ENCODE peak calls at places on chromosomes 5 and 9, in four cellular contexts. V, C, F and E are unnamed samples.

GRCh38 chr9:135718616-135719015 is 16.6 kb downstream of the KCNT1 start:
- DNase-seq in V (peak), C (peak), F (no peak), E (no peak)

GRCh38 chr5:94094793-94095441 is 353.5 kb upstream of the POU5F2 start:
- DNase-seq in V (no peak), C (no peak), F (no peak), E (peak)

GRCh38 chr5:93346301-93346700 is 234.7 kb downstream of the NR2F1-AS1 start:
- DNase-seq in V (no peak), C (no peak), F (no peak), E (no peak)

GRCh38 chr5:139445325-139446170 is 6.2 kb upstream of the DNAJC18 start:
- DNase-seq in V (no peak), C (no peak), F (no peak), E (no peak)

GRCh38 chr9:112377684-112378344 is 2.1 kb upstream of the HSDL2 start:
- DNase-seq in V (no peak), C (no peak), F (no peak), E (no peak)

GRCh38 chr5:117621921-117622320 is 1047.3 kb upstream of the SEMA6A start:
- DNase-seq in V (no peak), C (no peak), F (no peak), E (no peak)

GRCh38 chr9:15069106-15069505 is 158.9 kb upstream of the FREM1 start:
- DNase-seq in V (no peak), C (no peak), F (no peak), E (no peak)

GRCh38 chr5:126851441-126852103 is 74.6 kb downstream of the LMNB1 start:
- DNase-seq in V (no peak), C (no peak), F (no peak), E (no peak)

GRCh38 chr5:149374801-149375200 is 4.3 kb downstream of the IL17B start:
- DNase-seq in V (no peak), C (no peak), F (no peak), E (no peak)

GRCh38 chr9:98935064-98935463 is 8.6 kb upstream of the COL15A1 start:
- DNase-seq in V (no peak), C (no peak), F (no peak), E (peak)

DNA sequence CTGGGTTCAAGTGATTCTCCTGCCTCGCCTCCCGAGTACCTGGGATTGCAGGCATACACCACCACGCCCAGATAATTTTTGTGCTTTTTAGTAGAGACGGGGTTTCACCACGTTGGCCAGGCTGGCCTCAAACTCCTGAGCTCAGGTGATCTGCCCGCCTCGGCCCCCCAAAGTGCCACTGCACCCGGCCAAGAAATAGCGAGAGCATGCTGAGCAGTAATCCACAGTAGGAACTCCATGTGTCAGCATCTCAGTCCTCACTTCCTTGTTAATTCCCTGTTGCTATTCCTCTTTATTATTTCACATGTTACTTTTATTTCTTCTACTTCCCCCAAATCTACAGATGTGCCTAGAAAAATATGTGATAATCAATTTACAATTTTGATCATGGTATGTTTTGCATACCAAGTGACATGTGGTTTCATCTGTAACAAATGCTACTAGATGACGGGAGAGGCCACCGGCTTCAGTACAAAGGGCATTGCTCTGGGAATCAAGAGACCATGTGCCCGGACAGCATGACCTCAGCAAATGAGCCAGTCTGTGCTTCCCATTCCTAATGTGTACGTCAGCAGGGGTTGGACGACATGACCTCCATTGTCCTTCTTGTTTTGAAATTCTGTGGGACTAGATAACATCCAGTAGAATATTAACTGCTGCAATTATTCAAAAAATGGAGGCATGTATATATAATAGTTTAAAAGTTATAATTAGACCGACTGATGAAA is 61.6 kb downstream of the FNBP1 start:
- DNase-seq in V (peak), C (peak), F (no peak), E (no peak)
- TF ChIP-seq CHD4 in V (no peak), C (no peak), F (no peak), E (no peak)

GRCh38 chr9:130815242-130815808 is 19.7 kb upstream of the ABL1 start:
- DNase-seq in V (no peak), C (no peak), F (no peak), E (peak)
- TF ChIP-seq CHD4 in V (no peak), C (no peak), F (no peak), E (no peak)

GRCh38 chr5:32942225-32942989 is 231.3 kb downstream of the NPR3 start:
- DNase-seq in V (peak), C (peak), F (no peak), E (peak)
- TF ChIP-seq CHD4 in V (no peak), C (no peak), F (no peak), E (no peak)

DNA sequence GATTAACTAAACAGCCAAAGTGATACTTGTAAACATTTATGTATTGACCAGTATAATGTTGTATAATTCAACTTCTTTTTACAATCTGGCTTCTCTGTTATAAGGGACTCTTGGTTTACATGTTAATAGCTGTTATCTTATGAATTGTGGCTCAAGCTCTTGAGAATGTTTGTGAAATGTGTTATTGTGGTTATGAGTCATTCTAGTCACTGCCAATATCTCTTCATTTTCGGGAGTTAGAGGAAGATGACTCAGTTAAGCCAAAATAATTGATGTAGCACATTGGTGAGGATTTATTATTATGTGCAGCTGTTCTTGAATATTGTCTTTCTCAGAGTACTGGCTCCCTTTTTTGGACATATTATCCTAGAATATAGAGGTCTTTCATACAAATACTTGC is 655.2 kb upstream of the RIOK2 start:
- DNase-seq in V (peak), C (no peak), F (peak), E (no peak)
- TF ChIP-seq CHD4 in V (no peak), C (no peak), F (no peak), E (no peak)

GRCh38 chr5:119357309-119357708 is 1.5 kb downstream of the TNFAIP8 start:
- DNase-seq in V (no peak), C (no peak), F (no peak), E (no peak)

GRCh38 chr5:119355244-119355635 is 579 bp upstream of the TNFAIP8 start:
- DNase-seq in V (no peak), C (peak), F (no peak), E (no peak)

GRCh38 chr5:119357815-119358559 is 2.2 kb downstream of the TNFAIP8 start:
- DNase-seq in V (no peak), C (no peak), F (no peak), E (no peak)

GRCh38 chr5:119355636-119356383 is at the start of gene TNFAIP8:
- DNase-seq in V (no peak), C (peak), F (no peak), E (peak)

DNA sequence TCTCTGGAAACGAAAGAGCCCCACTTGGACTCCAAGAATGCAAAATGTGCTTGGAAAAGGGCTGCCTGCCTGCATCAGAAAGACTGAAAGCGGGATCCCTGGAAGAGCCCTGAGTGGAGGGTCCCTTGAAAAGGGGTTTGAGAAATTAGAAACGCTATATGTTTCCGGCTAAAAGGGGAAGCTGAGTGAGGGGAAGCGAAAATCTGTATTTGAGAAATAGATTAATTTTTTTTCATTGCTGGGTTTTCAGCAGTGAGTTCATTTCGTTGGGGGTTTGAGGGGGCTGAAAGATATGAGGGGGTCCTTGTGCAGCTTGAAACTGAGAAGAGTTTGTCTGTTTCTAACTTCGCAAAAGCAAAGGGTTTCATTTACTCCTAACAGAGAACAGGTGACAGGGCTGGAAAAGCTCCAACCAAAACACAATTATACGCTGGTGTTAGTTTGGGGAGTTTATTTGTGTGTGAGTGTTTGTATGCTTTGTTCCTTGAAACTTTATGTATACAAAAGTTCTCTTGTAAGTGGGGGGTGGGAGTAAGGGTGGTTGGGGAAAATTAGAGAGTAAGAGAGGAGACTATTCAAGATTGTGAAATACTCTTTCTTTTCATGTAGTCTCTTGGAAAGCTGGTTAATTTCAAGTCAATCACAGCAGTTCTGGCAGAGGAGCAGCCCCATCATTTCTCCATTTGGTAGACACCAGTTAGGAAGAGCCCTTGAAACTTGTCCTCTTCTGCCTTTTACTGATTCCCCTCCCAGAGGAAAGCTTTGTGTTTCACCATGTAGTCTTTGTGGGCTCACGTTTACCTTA is 767 bp downstream of the TNFAIP8 start:
- DNase-seq in V (no peak), C (no peak), F (no peak), E (no peak)
- TF ChIP-seq CHD4 in V (no peak), C (no peak), F (no peak), E (no peak)

GRCh38 chr5:177081859-177082258 is 4.9 kb upstream of the FGFR4 start:
- DNase-seq in V (no peak), C (no peak), F (no peak), E (no peak)
- TF ChIP-seq CHD4 in V (no peak), C (no peak), F (no peak), E (no peak)

GRCh38 chr5:134490255-134490924 is 35.1 kb upstream of the JADE2 start:
- DNase-seq in V (no peak), C (no peak), F (no peak), E (no peak)

GRCh38 chr5:134491841-134492442 is 33.5 kb upstream of the JADE2 start:
- DNase-seq in V (no peak), C (no peak), F (no peak), E (no peak)

GRCh38 chr5:134490925-134491271 is 34.6 kb upstream of the JADE2 start:
- DNase-seq in V (no peak), C (no peak), F (no peak), E (no peak)

GRCh38 chr5:134492568-134492967 is 32.9 kb upstream of the JADE2 start:
- DNase-seq in V (no peak), C (no peak), F (no peak), E (no peak)

GRCh38 chr5:134489227-134489944 is 36.1 kb upstream of the JADE2 start:
- DNase-seq in V (no peak), C (no peak), F (no peak), E (no peak)
- TF ChIP-seq CHD4 in V (no peak), C (no peak), F (no peak), E (no peak)

DNA sequence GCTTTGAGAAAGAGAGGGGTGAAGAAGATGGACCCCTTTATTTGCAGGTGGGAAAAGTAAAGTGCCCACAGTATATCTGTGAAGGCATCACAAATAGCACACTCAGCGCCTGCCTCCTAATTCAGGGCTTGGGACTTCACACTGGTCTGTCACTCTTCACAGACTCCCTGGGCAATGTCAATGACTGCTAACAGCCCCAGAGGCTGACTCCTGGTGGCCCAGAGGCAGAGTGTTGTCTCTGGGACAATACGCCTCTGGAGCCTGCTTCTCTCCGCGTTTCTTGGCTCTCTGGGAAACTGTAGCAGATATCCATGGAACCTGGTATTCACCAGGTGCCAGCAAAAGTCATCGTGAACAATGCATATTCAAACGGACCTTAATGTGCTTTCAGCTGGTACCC is 198.3 kb upstream of the EFNA5 start:
- DNase-seq in V (no peak), C (no peak), F (no peak), E (no peak)
- TF ChIP-seq CHD4 in V (no peak), C (no peak), F (no peak), E (no peak)